ENCODE peak calls at places on chromosomes 7 and 10, in nine cellular contexts. One of them, this sample, is unnamed.

GRCh38 chr10:128152741-128153583 is 26.7 kb upstream of the MKI67 start:
- DNase-seq in Daoy: no peak
- DNase-seq in HT1080: no peak
- DNase-seq in ureter: no peak
- DNase-seq in HuH-7: no peak
- DNase-seq in occipital lobe: no peak
- DNase-seq in choroid plexus epithelial cell: no peak
- DNase-seq in iPS-NIHi11: peak
- DNase-seq in CD4-positive, CD25-positive, alpha-beta regulatory T cell: no peak
- DNase-seq in this sample: no peak

GRCh38 chr10:12699258-12699700 is 302.2 kb downstream of the CCDC3 start:
- DNase-seq in HT1080: no peak
- DNase-seq in HuH-7: no peak
- DNase-seq in choroid plexus epithelial cell: peak
- DNase-seq in Daoy: no peak
- DNase-seq in CD4-positive, CD25-positive, alpha-beta regulatory T cell: no peak
- DNase-seq in iPS-NIHi11: no peak
- DNase-seq in ureter: no peak
- DNase-seq in occipital lobe: no peak
- DNase-seq in this sample: no peak

GRCh38 chr10:91617073-91617580 is 15.7 kb downstream of the PPP1R3C start:
- DNase-seq in HT1080: peak
- DNase-seq in occipital lobe: no peak
- DNase-seq in ureter: no peak
- DNase-seq in Daoy: peak
- DNase-seq in CD4-positive, CD25-positive, alpha-beta regulatory T cell: no peak
- DNase-seq in iPS-NIHi11: no peak
- DNase-seq in HuH-7: no peak
- DNase-seq in choroid plexus epithelial cell: peak
- DNase-seq in this sample: no peak

GRCh38 chr10:69801094-69801433 is 642 bp upstream of the COL13A1 start:
- DNase-seq in HuH-7: peak
- DNase-seq in choroid plexus epithelial cell: peak
- DNase-seq in iPS-NIHi11: peak
- DNase-seq in ureter: peak
- DNase-seq in HT1080: peak
- DNase-seq in occipital lobe: no peak
- DNase-seq in Daoy: peak
- DNase-seq in CD4-positive, CD25-positive, alpha-beta regulatory T cell: no peak
- DNase-seq in this sample: peak

GRCh38 chr10:61464461-61465215 is 11.5 kb upstream of the TMEM26 start:
- DNase-seq in CD4-positive, CD25-positive, alpha-beta regulatory T cell: no peak
- DNase-seq in Daoy: peak
- DNase-seq in iPS-NIHi11: no peak
- DNase-seq in ureter: no peak
- DNase-seq in HuH-7: no peak
- DNase-seq in choroid plexus epithelial cell: peak
- DNase-seq in HT1080: peak
- DNase-seq in occipital lobe: no peak
- DNase-seq in this sample: no peak

GRCh38 chr7:140506788-140507464 is 27.6 kb upstream of the MKRN1 start:
- DNase-seq in CD4-positive, CD25-positive, alpha-beta regulatory T cell: no peak
- DNase-seq in HuH-7: no peak
- DNase-seq in choroid plexus epithelial cell: peak
- DNase-seq in occipital lobe: no peak
- DNase-seq in HT1080: peak
- DNase-seq in iPS-NIHi11: peak
- DNase-seq in ureter: peak
- DNase-seq in Daoy: no peak
- DNase-seq in this sample: no peak

GRCh38 chr7:157012113-157012547 is 1.7 kb upstream of the MNX1 start:
- DNase-seq in Daoy: peak
- DNase-seq in CD4-positive, CD25-positive, alpha-beta regulatory T cell: no peak
- DNase-seq in occipital lobe: no peak
- DNase-seq in choroid plexus epithelial cell: no peak
- DNase-seq in ureter: no peak
- DNase-seq in HT1080: no peak
- DNase-seq in iPS-NIHi11: no peak
- DNase-seq in HuH-7: no peak
- DNase-seq in this sample: no peak

GRCh38 chr7:69664433-69664832 is 66.2 kb downstream of the AUTS2 start:
- DNase-seq in ureter: no peak
- DNase-seq in CD4-positive, CD25-positive, alpha-beta regulatory T cell: no peak
- DNase-seq in iPS-NIHi11: no peak
- DNase-seq in Daoy: no peak
- DNase-seq in HuH-7: no peak
- DNase-seq in HT1080: no peak
- DNase-seq in occipital lobe: no peak
- DNase-seq in choroid plexus epithelial cell: no peak
- DNase-seq in this sample: no peak

GRCh38 chr7:69211739-69212138 is 386.5 kb upstream of the AUTS2 start:
- DNase-seq in occipital lobe: no peak
- DNase-seq in ureter: no peak
- DNase-seq in HuH-7: no peak
- DNase-seq in HT1080: no peak
- DNase-seq in iPS-NIHi11: peak
- DNase-seq in CD4-positive, CD25-positive, alpha-beta regulatory T cell: no peak
- DNase-seq in choroid plexus epithelial cell: no peak
- DNase-seq in Daoy: no peak
- DNase-seq in this sample: no peak

GRCh38 chr7:22356855-22357310 is at the start of gene RAPGEF5:
- DNase-seq in choroid plexus epithelial cell: no peak
- DNase-seq in ureter: no peak
- DNase-seq in occipital lobe: no peak
- DNase-seq in HuH-7: no peak
- DNase-seq in Daoy: peak
- DNase-seq in iPS-NIHi11: peak
- DNase-seq in CD4-positive, CD25-positive, alpha-beta regulatory T cell: no peak
- DNase-seq in HT1080: no peak
- DNase-seq in this sample: peak

GRCh38 chr10:119316729-119317097 is 109.3 kb downstream of the GRK5 start:
- DNase-seq in CD4-positive, CD25-positive, alpha-beta regulatory T cell: no peak
- DNase-seq in Daoy: peak
- DNase-seq in HuH-7: peak
- DNase-seq in choroid plexus epithelial cell: peak
- DNase-seq in iPS-NIHi11: no peak
- DNase-seq in ureter: no peak
- DNase-seq in HT1080: peak
- DNase-seq in occipital lobe: no peak
- DNase-seq in this sample: no peak

GRCh38 chr7:38276096-38276857 is 2.8 kb upstream of the TARP start:
- DNase-seq in iPS-NIHi11: no peak
- DNase-seq in Daoy: no peak
- DNase-seq in occipital lobe: no peak
- DNase-seq in HT1080: no peak
- DNase-seq in ureter: no peak
- DNase-seq in choroid plexus epithelial cell: no peak
- DNase-seq in HuH-7: no peak
- DNase-seq in CD4-positive, CD25-positive, alpha-beta regulatory T cell: no peak
- DNase-seq in this sample: no peak

GRCh38 chr7:70698219-70698832 is 433.6 kb upstream of the GALNT17 start:
- DNase-seq in HuH-7: peak
- DNase-seq in ureter: no peak
- DNase-seq in CD4-positive, CD25-positive, alpha-beta regulatory T cell: peak
- DNase-seq in choroid plexus epithelial cell: peak
- DNase-seq in iPS-NIHi11: no peak
- DNase-seq in HT1080: peak
- DNase-seq in Daoy: peak
- DNase-seq in occipital lobe: peak
- DNase-seq in this sample: no peak

GRCh38 chr7:108650487-108650886 is 80.8 kb downstream of the DNAJB9 start:
- DNase-seq in Daoy: no peak
- DNase-seq in choroid plexus epithelial cell: peak
- DNase-seq in occipital lobe: no peak
- DNase-seq in iPS-NIHi11: no peak
- DNase-seq in CD4-positive, CD25-positive, alpha-beta regulatory T cell: no peak
- DNase-seq in HuH-7: no peak
- DNase-seq in ureter: no peak
- DNase-seq in HT1080: no peak
- DNase-seq in this sample: no peak

GRCh38 chr7:82975811-82976468 is 186.7 kb downstream of the PCLO start:
- DNase-seq in occipital lobe: no peak
- DNase-seq in HuH-7: no peak
- DNase-seq in iPS-NIHi11: no peak
- DNase-seq in Daoy: peak
- DNase-seq in HT1080: no peak
- DNase-seq in ureter: no peak
- DNase-seq in CD4-positive, CD25-positive, alpha-beta regulatory T cell: no peak
- DNase-seq in choroid plexus epithelial cell: no peak
- DNase-seq in this sample: no peak

GRCh38 chr10:80460399-80461207 is 6.5 kb downstream of the TSPAN14 start:
- DNase-seq in occipital lobe: peak
- DNase-seq in ureter: peak
- DNase-seq in iPS-NIHi11: peak
- DNase-seq in Daoy: peak
- DNase-seq in CD4-positive, CD25-positive, alpha-beta regulatory T cell: no peak
- DNase-seq in HT1080: peak
- DNase-seq in choroid plexus epithelial cell: peak
- DNase-seq in HuH-7: no peak
- DNase-seq in this sample: peak

GRCh38 chr7:91201731-91202130 is 62.5 kb upstream of the FZD1 start:
- DNase-seq in Daoy: no peak
- DNase-seq in occipital lobe: no peak
- DNase-seq in HuH-7: no peak
- DNase-seq in iPS-NIHi11: no peak
- DNase-seq in HT1080: no peak
- DNase-seq in CD4-positive, CD25-positive, alpha-beta regulatory T cell: no peak
- DNase-seq in ureter: no peak
- DNase-seq in choroid plexus epithelial cell: no peak
- DNase-seq in this sample: no peak

GRCh38 chr10:1968257-1969025 is 231.1 kb upstream of the ADARB2 start:
- DNase-seq in HT1080: peak
- DNase-seq in HuH-7: no peak
- DNase-seq in CD4-positive, CD25-positive, alpha-beta regulatory T cell: no peak
- DNase-seq in iPS-NIHi11: no peak
- DNase-seq in choroid plexus epithelial cell: no peak
- DNase-seq in Daoy: peak
- DNase-seq in ureter: no peak
- DNase-seq in occipital lobe: no peak
- DNase-seq in this sample: no peak

GRCh38 chr10:123043409-123043925 is 34.7 kb downstream of the ACADSB start:
- DNase-seq in Daoy: peak
- DNase-seq in choroid plexus epithelial cell: peak
- DNase-seq in iPS-NIHi11: peak
- DNase-seq in occipital lobe: peak
- DNase-seq in HT1080: peak
- DNase-seq in CD4-positive, CD25-positive, alpha-beta regulatory T cell: peak
- DNase-seq in ureter: peak
- DNase-seq in HuH-7: peak
- DNase-seq in this sample: peak

GRCh38 chr7:94431620-94432295 is 37.1 kb downstream of the COL1A2 start:
- DNase-seq in CD4-positive, CD25-positive, alpha-beta regulatory T cell: no peak
- DNase-seq in ureter: no peak
- DNase-seq in iPS-NIHi11: no peak
- DNase-seq in Daoy: no peak
- DNase-seq in HT1080: no peak
- DNase-seq in HuH-7: no peak
- DNase-seq in choroid plexus epithelial cell: peak
- DNase-seq in occipital lobe: no peak
- DNase-seq in this sample: no peak

GRCh38 chr10:102595293-102595692 is 49.0 kb upstream of the TRIM8 start:
- DNase-seq in choroid plexus epithelial cell: no peak
- DNase-seq in occipital lobe: no peak
- DNase-seq in ureter: no peak
- DNase-seq in HT1080: no peak
- DNase-seq in Daoy: no peak
- DNase-seq in CD4-positive, CD25-positive, alpha-beta regulatory T cell: no peak
- DNase-seq in iPS-NIHi11: no peak
- DNase-seq in HuH-7: no peak
- DNase-seq in this sample: no peak

GRCh38 chr10:62154231-62154630 is 114.4 kb downstream of the RTKN2 start:
- DNase-seq in occipital lobe: no peak
- DNase-seq in Daoy: no peak
- DNase-seq in CD4-positive, CD25-positive, alpha-beta regulatory T cell: no peak
- DNase-seq in choroid plexus epithelial cell: no peak
- DNase-seq in HuH-7: no peak
- DNase-seq in HT1080: no peak
- DNase-seq in ureter: no peak
- DNase-seq in iPS-NIHi11: no peak
- DNase-seq in this sample: no peak

GRCh38 chr7:20737840-20738448 is 48.7 kb downstream of the SP8 start:
- DNase-seq in HuH-7: peak
- DNase-seq in choroid plexus epithelial cell: no peak
- DNase-seq in iPS-NIHi11: no peak
- DNase-seq in Daoy: no peak
- DNase-seq in CD4-positive, CD25-positive, alpha-beta regulatory T cell: no peak
- DNase-seq in ureter: no peak
- DNase-seq in HT1080: no peak
- DNase-seq in occipital lobe: no peak
- DNase-seq in this sample: no peak

GRCh38 chr10:122485670-122486069 is 24.3 kb downstream of the HTRA1 start:
- DNase-seq in occipital lobe: no peak
- DNase-seq in Daoy: no peak
- DNase-seq in HuH-7: no peak
- DNase-seq in iPS-NIHi11: no peak
- DNase-seq in HT1080: no peak
- DNase-seq in ureter: no peak
- DNase-seq in choroid plexus epithelial cell: peak
- DNase-seq in CD4-positive, CD25-positive, alpha-beta regulatory T cell: no peak
- DNase-seq in this sample: no peak

GRCh38 chr10:18343573-18343972 is 203.3 kb downstream of the CACNB2 start:
- DNase-seq in Daoy: no peak
- DNase-seq in CD4-positive, CD25-positive, alpha-beta regulatory T cell: no peak
- DNase-seq in choroid plexus epithelial cell: no peak
- DNase-seq in HuH-7: no peak
- DNase-seq in iPS-NIHi11: no peak
- DNase-seq in ureter: no peak
- DNase-seq in HT1080: no peak
- DNase-seq in occipital lobe: no peak
- DNase-seq in this sample: no peak

GRCh38 chr7:141945356-141945755 is 1.4 kb downstream of the CLEC5A start:
- DNase-seq in CD4-positive, CD25-positive, alpha-beta regulatory T cell: no peak
- DNase-seq in ureter: no peak
- DNase-seq in occipital lobe: no peak
- DNase-seq in Daoy: no peak
- DNase-seq in HuH-7: no peak
- DNase-seq in choroid plexus epithelial cell: peak
- DNase-seq in HT1080: peak
- DNase-seq in iPS-NIHi11: no peak
- DNase-seq in this sample: no peak

GRCh38 chr7:76069238-76069638 is 21.3 kb downstream of the MDH2 start:
- DNase-seq in occipital lobe: peak
- DNase-seq in ureter: peak
- DNase-seq in choroid plexus epithelial cell: peak
- DNase-seq in Daoy: peak
- DNase-seq in iPS-NIHi11: peak
- DNase-seq in HuH-7: no peak
- DNase-seq in HT1080: peak
- DNase-seq in CD4-positive, CD25-positive, alpha-beta regulatory T cell: no peak
- DNase-seq in this sample: no peak

GRCh38 chr7:103773726-103774125 is 215.7 kb downstream of the RELN start:
- DNase-seq in ureter: no peak
- DNase-seq in choroid plexus epithelial cell: no peak
- DNase-seq in HuH-7: no peak
- DNase-seq in occipital lobe: no peak
- DNase-seq in Daoy: no peak
- DNase-seq in HT1080: no peak
- DNase-seq in iPS-NIHi11: no peak
- DNase-seq in CD4-positive, CD25-positive, alpha-beta regulatory T cell: no peak
- DNase-seq in this sample: no peak

GRCh38 chr10:98267894-98268693 is at the start of gene LOXL4:
- DNase-seq in ureter: no peak
- DNase-seq in choroid plexus epithelial cell: peak
- DNase-seq in CD4-positive, CD25-positive, alpha-beta regulatory T cell: no peak
- DNase-seq in occipital lobe: no peak
- DNase-seq in HuH-7: peak
- DNase-seq in Daoy: no peak
- DNase-seq in iPS-NIHi11: peak
- DNase-seq in HT1080: no peak
- DNase-seq in this sample: no peak

GRCh38 chr7:6250364-6250833 is 22.0 kb downstream of the CYTH3 start:
- DNase-seq in HT1080: no peak
- DNase-seq in iPS-NIHi11: no peak
- DNase-seq in occipital lobe: no peak
- DNase-seq in Daoy: no peak
- DNase-seq in HuH-7: no peak
- DNase-seq in CD4-positive, CD25-positive, alpha-beta regulatory T cell: no peak
- DNase-seq in ureter: no peak
- DNase-seq in choroid plexus epithelial cell: no peak
- DNase-seq in this sample: no peak

GRCh38 chr10:75987610-75988009 is 556.2 kb downstream of the LRMDA start:
- DNase-seq in ureter: no peak
- DNase-seq in occipital lobe: no peak
- DNase-seq in HuH-7: no peak
- DNase-seq in Daoy: peak
- DNase-seq in CD4-positive, CD25-positive, alpha-beta regulatory T cell: no peak
- DNase-seq in HT1080: peak
- DNase-seq in choroid plexus epithelial cell: peak
- DNase-seq in iPS-NIHi11: no peak
- DNase-seq in this sample: no peak